ENCODE peak calls at places on chromosomes 12 and 14, in six cellular contexts. B is nucleus accumbens, N is iPS-NIHi11, I is dorsolateral prefrontal cortex, C is body of pancreas, U is A673. E is an unnamed sample.

GRCh38 chr12:96170328-96170727 is 23.8 kb upstream of the ELK3 start:
- DNase-seq in B (no peak), N (no peak), C (no peak), I (no peak), U (peak), E (no peak)

GRCh38 chr12:92519284-92519683 is 183.5 kb upstream of the PLEKHG7 start:
- DNase-seq in U (no peak), N (no peak), C (no peak), B (no peak), I (no peak), E (no peak)

GRCh38 chr14:69312608-69313007 is 52.6 kb downstream of the GALNT16 start:
- DNase-seq in C (no peak), B (peak), N (no peak), U (no peak), I (peak), E (no peak)

GRCh38 chr14:22996823-22997301 is 13.1 kb downstream of the C14orf93 start:
- DNase-seq in I (no peak), N (no peak), C (no peak), U (peak), B (no peak), E (no peak)

GRCh38 chr12:76782440-76782996 is 18.6 kb downstream of the ZDHHC17 start:
- DNase-seq in B (no peak), U (no peak), I (no peak), N (no peak), C (no peak), E (no peak)

GRCh38 chr12:23472329-23472971 is 477.0 kb downstream of the SOX5 start:
- DNase-seq in C (no peak), N (peak), U (no peak), I (no peak), B (no peak), E (no peak)

GRCh38 chr14:70448633-70449032 is 3.3 kb upstream of the ADAM21 start:
- DNase-seq in B (no peak), C (no peak), U (no peak), I (no peak), N (no peak), E (no peak)

GRCh38 chr14:63468273-63468672 is 74.9 kb downstream of the PPP2R5E start:
- DNase-seq in B (no peak), I (no peak), N (no peak), U (no peak), C (no peak), E (no peak)

GRCh38 chr12:14714437-14714836 is 18.0 kb upstream of the GUCY2C start:
- DNase-seq in C (no peak), B (no peak), N (no peak), U (no peak), I (no peak), E (no peak)

GRCh38 chr12:116172224-116172849 is 105.2 kb downstream of the MED13L start:
- DNase-seq in B (no peak), U (no peak), C (no peak), N (no peak), I (no peak), E (no peak)

GRCh38 chr14:34678306-34678705 is 36.1 kb downstream of the CFL2 start:
- DNase-seq in I (no peak), B (no peak), N (no peak), U (peak), C (no peak), E (no peak)

GRCh38 chr12:33654313-33654712 is 214.7 kb upstream of the SYT10 start:
- DNase-seq in C (no peak), B (no peak), N (no peak), U (no peak), I (no peak), E (no peak)

GRCh38 chr12:7017870-7018349 is 366 bp downstream of the LPCAT3 start:
- DNase-seq in I (peak), N (peak), B (peak), U (peak), C (no peak), E (peak)

GRCh38 chr14:96398432-96398831 is 6.5 kb downstream of the AK7 start:
- DNase-seq in C (no peak), I (no peak), B (no peak), N (no peak), U (no peak), E (no peak)

GRCh38 chr12:3493225-3494049 is 2.4 kb downstream of the PRMT8 start:
- DNase-seq in B (no peak), U (no peak), N (no peak), I (peak), C (no peak), E (no peak)

GRCh38 chr12:14577344-14577743 is 9.7 kb upstream of the PLBD1 start:
- DNase-seq in C (no peak), I (no peak), B (no peak), U (no peak), N (no peak), E (no peak)

GRCh38 chr12:57727758-57728395 is 10.7 kb downstream of the AGAP2 start:
- DNase-seq in C (no peak), N (peak), B (no peak), I (peak), U (no peak), E (peak)

GRCh38 chr14:70780396-70781075 is 28.8 kb downstream of the MAP3K9 start:
- DNase-seq in B (no peak), C (peak), N (no peak), U (no peak), I (peak), E (peak)

GRCh38 chr14:56202256-56202655 is 84.0 kb downstream of the PELI2 start:
- DNase-seq in N (no peak), C (no peak), B (no peak), I (no peak), U (no peak), E (no peak)

GRCh38 chr12:67853204-67853603 is 136.0 kb upstream of the IFNG-AS1 start:
- DNase-seq in N (no peak), I (no peak), B (no peak), C (no peak), U (no peak), E (no peak)

GRCh38 chr12:59595097-59595496 is 732 bp upstream of the SLC16A7 start:
- DNase-seq in N (no peak), I (no peak), B (no peak), C (no peak), U (no peak), E (no peak)

GRCh38 chr14:55180434-55180833 is 11.0 kb downstream of the DLGAP5 start:
- DNase-seq in I (no peak), B (no peak), C (no peak), N (no peak), U (no peak), E (no peak)

GRCh38 chr12:14373202-14373601 is 7.7 kb downstream of the ATF7IP start:
- DNase-seq in C (no peak), I (no peak), B (no peak), U (no peak), N (no peak), E (no peak)

GRCh38 chr12:131894981-131895639 is 688 bp downstream of the ULK1 start:
- DNase-seq in U (no peak), B (no peak), C (no peak), I (no peak), N (peak), E (peak)

GRCh38 chr12:47767197-47767724 is 5.8 kb upstream of the SLC48A1 start:
- DNase-seq in B (peak), C (peak), N (peak), U (no peak), I (no peak), E (peak)

GRCh38 chr14:69713127-69713800 is 53.7 kb upstream of the SRSF5 start:
- DNase-seq in I (peak), N (peak), C (peak), U (peak), B (no peak), E (no peak)

GRCh38 chr12:56867216-56867615 is 67.0 kb downstream of the SDR9C7 start:
- DNase-seq in I (no peak), N (no peak), B (no peak), U (no peak), C (no peak), E (no peak)

GRCh38 chr14:99125616-99126431 is 146.2 kb downstream of the BCL11B start:
- DNase-seq in I (no peak), C (no peak), B (no peak), U (no peak), N (no peak), E (peak)

GRCh38 chr14:95614335-95614734 is 71.9 kb upstream of the TCL1B start:
- DNase-seq in N (no peak), U (no peak), B (no peak), C (peak), I (no peak), E (no peak)

GRCh38 chr14:100865682-100866591 is 37.6 kb downstream of the RTL1 start:
- DNase-seq in B (no peak), U (no peak), N (no peak), C (no peak), I (no peak), E (no peak)

GRCh38 chr12:64780531-64781373 is 21.5 kb upstream of the GNS start:
- DNase-seq in N (peak), U (peak), B (peak), I (no peak), C (peak), E (peak)

GRCh38 chr12:19819231-19819630 is 379.9 kb downstream of the AEBP2 start:
- DNase-seq in C (no peak), B (no peak), I (no peak), N (no peak), U (no peak), E (no peak)

GRCh38 chr14:100400115-100400514 is 77.0 kb downstream of the SLC25A47 start:
- DNase-seq in U (no peak), B (no peak), C (peak), I (peak), N (no peak), E (peak)

GRCh38 chr12:97456792-97457191 is 5.8 kb upstream of the RMST start:
- DNase-seq in N (no peak), U (no peak), I (no peak), B (no peak), C (no peak), E (no peak)

GRCh38 chr14:42322486-42323284 is 716.0 kb downstream of the LRFN5 start:
- DNase-seq in N (no peak), U (no peak), C (no peak), B (no peak), I (no peak), E (no peak)

GRCh38 chr12:78403681-78404080 is 460.9 kb upstream of the SYT1 start:
- DNase-seq in U (no peak), C (no peak), B (no peak), I (no peak), N (no peak), E (no peak)